ENCODE peak calls at places on chromosomes 4 and X, in eight cellular contexts. One of them, this sample, is unnamed. For H3K4me1 and H3K36me3, the result is how much of the 10 kb centered on the place peaks cover.

GRCh38 chr4:110970642-110971041 is 347.8 kb upstream of the PITX2 start:
- DNase-seq in esophagus muscularis mucosa: no peak
- DNase-seq in heart right ventricle: no peak
- DNase-seq in colonic mucosa: peak
- DNase-seq in cardiac muscle cell: peak
- DNase-seq in sigmoid colon: no peak
- DNase-seq in uterus: no peak
- DNase-seq in CD8-positive, alpha-beta T cell: no peak
- DNase-seq in this sample: no peak

GRCh38 chr4:7399433-7400234 is 35.1 kb downstream of the PSAPL1 start:
- DNase-seq in CD8-positive, alpha-beta T cell: peak
- DNase-seq in sigmoid colon: peak
- DNase-seq in uterus: no peak
- DNase-seq in cardiac muscle cell: no peak
- DNase-seq in heart right ventricle: no peak
- DNase-seq in colonic mucosa: no peak
- DNase-seq in esophagus muscularis mucosa: no peak
- DNase-seq in this sample: no peak

GRCh38 chrX:136608295-136608933 is 39.5 kb upstream of the CD40LG start:
- DNase-seq in CD8-positive, alpha-beta T cell: peak
- DNase-seq in colonic mucosa: peak
- DNase-seq in uterus: no peak
- DNase-seq in cardiac muscle cell: peak
- DNase-seq in sigmoid colon: peak
- DNase-seq in heart right ventricle: peak
- DNase-seq in esophagus muscularis mucosa: no peak
- DNase-seq in this sample: peak

GRCh38 chrX:78708171-78708570 is 39.3 kb upstream of the LPAR4 start:
- DNase-seq in uterus: no peak
- DNase-seq in sigmoid colon: no peak
- DNase-seq in esophagus muscularis mucosa: no peak
- DNase-seq in heart right ventricle: no peak
- DNase-seq in CD8-positive, alpha-beta T cell: no peak
- DNase-seq in cardiac muscle cell: peak
- DNase-seq in colonic mucosa: peak
- DNase-seq in this sample: no peak

GRCh38 chr4:112604590-112604989 is 32.1 kb downstream of the ZGRF1 start:
- DNase-seq in cardiac muscle cell: peak
- DNase-seq in colonic mucosa: peak
- DNase-seq in sigmoid colon: no peak
- DNase-seq in esophagus muscularis mucosa: no peak
- DNase-seq in heart right ventricle: peak
- DNase-seq in CD8-positive, alpha-beta T cell: peak
- DNase-seq in uterus: peak
- DNase-seq in this sample: no peak

GRCh38 chr4:19791422-19792113 is 460.1 kb upstream of the SLIT2 start:
- DNase-seq in heart right ventricle: no peak
- DNase-seq in sigmoid colon: no peak
- DNase-seq in colonic mucosa: no peak
- DNase-seq in esophagus muscularis mucosa: no peak
- DNase-seq in CD8-positive, alpha-beta T cell: no peak
- DNase-seq in uterus: no peak
- DNase-seq in cardiac muscle cell: peak
- DNase-seq in this sample: no peak

GRCh38 chr4:38050560-38051350 is 90.6 kb downstream of the PTTG2 start:
- DNase-seq in uterus: no peak
- DNase-seq in cardiac muscle cell: peak
- DNase-seq in CD8-positive, alpha-beta T cell: no peak
- DNase-seq in esophagus muscularis mucosa: no peak
- DNase-seq in heart right ventricle: no peak
- DNase-seq in sigmoid colon: no peak
- DNase-seq in colonic mucosa: no peak
- DNase-seq in this sample: no peak

GRCh38 chr4:182207806-182208483 is 35.3 kb upstream of the TENM3 start:
- DNase-seq in uterus: peak
- DNase-seq in sigmoid colon: no peak
- DNase-seq in cardiac muscle cell: peak
- DNase-seq in heart right ventricle: no peak
- DNase-seq in colonic mucosa: no peak
- DNase-seq in CD8-positive, alpha-beta T cell: no peak
- DNase-seq in esophagus muscularis mucosa: no peak
- DNase-seq in this sample: no peak

GRCh38 chr4:100302061-100303026 is 112.1 kb upstream of the DDIT4L start:
- DNase-seq in uterus: no peak
- DNase-seq in sigmoid colon: no peak
- DNase-seq in heart right ventricle: no peak
- DNase-seq in colonic mucosa: no peak
- DNase-seq in esophagus muscularis mucosa: no peak
- DNase-seq in CD8-positive, alpha-beta T cell: no peak
- DNase-seq in cardiac muscle cell: peak
- DNase-seq in this sample: no peak

GRCh38 chr4:168732714-168733113 is 235.9 kb downstream of the PALLD start:
- DNase-seq in cardiac muscle cell: no peak
- DNase-seq in sigmoid colon: no peak
- DNase-seq in esophagus muscularis mucosa: no peak
- DNase-seq in colonic mucosa: no peak
- DNase-seq in heart right ventricle: no peak
- DNase-seq in uterus: no peak
- DNase-seq in CD8-positive, alpha-beta T cell: no peak
- DNase-seq in this sample: no peak

GRCh38 chrX:15789979-15790765 is at the start of gene ZRSR2:
- DNase-seq in CD8-positive, alpha-beta T cell: peak
- DNase-seq in sigmoid colon: peak
- DNase-seq in esophagus muscularis mucosa: peak
- DNase-seq in colonic mucosa: peak
- DNase-seq in cardiac muscle cell: peak
- DNase-seq in heart right ventricle: peak
- DNase-seq in uterus: peak
- DNase-seq in this sample: peak

GRCh38 chrX:147468600-147468999 is 443.1 kb upstream of the FMR1 start:
- DNase-seq in colonic mucosa: no peak
- DNase-seq in uterus: no peak
- DNase-seq in esophagus muscularis mucosa: no peak
- DNase-seq in CD8-positive, alpha-beta T cell: no peak
- DNase-seq in heart right ventricle: no peak
- DNase-seq in cardiac muscle cell: no peak
- DNase-seq in sigmoid colon: no peak
- DNase-seq in this sample: no peak

GRCh38 chr4:105551968-105552746 is at the start of gene ARHGEF38:
- DNase-seq in colonic mucosa: peak
- DNase-seq in uterus: no peak
- DNase-seq in sigmoid colon: no peak
- DNase-seq in CD8-positive, alpha-beta T cell: no peak
- DNase-seq in cardiac muscle cell: peak
- DNase-seq in esophagus muscularis mucosa: no peak
- DNase-seq in heart right ventricle: no peak
- DNase-seq in this sample: peak

GRCh38 chr4:20356565-20356964 is 104.9 kb downstream of the SLIT2 start:
- DNase-seq in sigmoid colon: no peak
- DNase-seq in uterus: no peak
- DNase-seq in esophagus muscularis mucosa: no peak
- DNase-seq in heart right ventricle: no peak
- DNase-seq in CD8-positive, alpha-beta T cell: no peak
- DNase-seq in cardiac muscle cell: peak
- DNase-seq in colonic mucosa: no peak
- DNase-seq in this sample: no peak

GRCh38 chr4:59818656-59819055 is 1381.5 kb upstream of the ADGRL3 start:
- DNase-seq in cardiac muscle cell: no peak
- DNase-seq in colonic mucosa: no peak
- DNase-seq in CD8-positive, alpha-beta T cell: no peak
- DNase-seq in uterus: no peak
- DNase-seq in esophagus muscularis mucosa: no peak
- DNase-seq in sigmoid colon: no peak
- DNase-seq in heart right ventricle: no peak
- DNase-seq in this sample: no peak

GRCh38 chrX:115713465-115713864 is 152.5 kb downstream of the PLS3 start:
- DNase-seq in CD8-positive, alpha-beta T cell: no peak
- DNase-seq in heart right ventricle: no peak
- DNase-seq in colonic mucosa: no peak
- DNase-seq in uterus: no peak
- DNase-seq in cardiac muscle cell: no peak
- DNase-seq in esophagus muscularis mucosa: no peak
- DNase-seq in sigmoid colon: no peak
- DNase-seq in this sample: no peak

GRCh38 chr4:169293343-169294176 is 22.8 kb upstream of the SH3RF1 start:
- DNase-seq in heart right ventricle: no peak
- DNase-seq in CD8-positive, alpha-beta T cell: no peak
- DNase-seq in sigmoid colon: no peak
- DNase-seq in uterus: no peak
- DNase-seq in cardiac muscle cell: no peak
- DNase-seq in colonic mucosa: no peak
- DNase-seq in esophagus muscularis mucosa: no peak
- DNase-seq in this sample: no peak

GRCh38 chr4:49032440-49033161 is 46.5 kb downstream of the CWH43 start:
- DNase-seq in esophagus muscularis mucosa: no peak
- DNase-seq in CD8-positive, alpha-beta T cell: no peak
- DNase-seq in heart right ventricle: no peak
- DNase-seq in colonic mucosa: peak
- DNase-seq in sigmoid colon: no peak
- DNase-seq in cardiac muscle cell: peak
- DNase-seq in uterus: no peak
- DNase-seq in this sample: no peak

GRCh38 chrX:30027636-30028035 is 187.7 kb upstream of the MAGEB2 start:
- DNase-seq in colonic mucosa: no peak
- DNase-seq in CD8-positive, alpha-beta T cell: no peak
- DNase-seq in esophagus muscularis mucosa: no peak
- DNase-seq in heart right ventricle: no peak
- DNase-seq in sigmoid colon: no peak
- DNase-seq in uterus: no peak
- DNase-seq in cardiac muscle cell: no peak
- DNase-seq in this sample: no peak

DNA sequence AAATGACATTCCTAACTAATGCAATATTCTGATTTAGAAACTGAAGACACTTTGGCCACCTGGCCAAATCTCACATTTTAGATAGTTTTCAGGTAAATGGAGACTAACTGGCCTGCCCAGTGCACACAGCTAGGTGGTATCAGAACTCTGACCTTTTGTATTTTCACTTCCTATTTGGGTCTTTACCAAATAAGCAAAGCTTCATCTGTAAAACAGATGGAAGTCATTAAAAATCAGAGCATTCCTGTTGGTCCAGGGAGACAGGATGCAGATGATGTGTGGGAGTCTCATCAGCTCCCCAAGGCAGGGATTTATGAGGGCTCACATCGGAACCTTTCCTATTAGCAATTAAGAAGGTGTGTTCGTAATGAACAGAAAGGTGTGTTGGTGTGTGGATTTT is 57.7 kb downstream of the ARHGAP10 start:
- DNase-seq in colonic mucosa: no peak
- DNase-seq in cardiac muscle cell: no peak
- DNase-seq in CD8-positive, alpha-beta T cell: no peak
- DNase-seq in esophagus muscularis mucosa: no peak
- DNase-seq in heart right ventricle: no peak
- DNase-seq in uterus: no peak
- DNase-seq in sigmoid colon: no peak
- DNase-seq in this sample: no peak
- H3K4me1 ChIP-seq in colonic mucosa: under half
- H3K4me1 ChIP-seq in cardiac muscle cell: under half
- H3K4me1 ChIP-seq in CD8-positive, alpha-beta T cell: under half
- H3K4me1 ChIP-seq in esophagus muscularis mucosa: half or more
- H3K4me1 ChIP-seq in heart right ventricle: half or more
- H3K4me1 ChIP-seq in uterus: under half
- H3K4me1 ChIP-seq in sigmoid colon: under half
- H3K4me1 ChIP-seq in this sample: under half

GRCh38 chrX:47191331-47191730 is 2.3 kb upstream of the UBA1 start:
- DNase-seq in heart right ventricle: no peak
- DNase-seq in colonic mucosa: peak
- DNase-seq in cardiac muscle cell: no peak
- DNase-seq in sigmoid colon: no peak
- DNase-seq in uterus: no peak
- DNase-seq in esophagus muscularis mucosa: no peak
- DNase-seq in CD8-positive, alpha-beta T cell: peak
- DNase-seq in this sample: no peak
- H3K27ac ChIP-seq in heart right ventricle: no peak
- H3K27ac ChIP-seq in colonic mucosa: peak
- H3K27ac ChIP-seq in cardiac muscle cell: no peak
- H3K27ac ChIP-seq in sigmoid colon: no peak
- H3K27ac ChIP-seq in uterus: peak
- H3K27ac ChIP-seq in esophagus muscularis mucosa: peak
- H3K27ac ChIP-seq in CD8-positive, alpha-beta T cell: peak
- H3K27ac ChIP-seq in this sample: no peak

DNA sequence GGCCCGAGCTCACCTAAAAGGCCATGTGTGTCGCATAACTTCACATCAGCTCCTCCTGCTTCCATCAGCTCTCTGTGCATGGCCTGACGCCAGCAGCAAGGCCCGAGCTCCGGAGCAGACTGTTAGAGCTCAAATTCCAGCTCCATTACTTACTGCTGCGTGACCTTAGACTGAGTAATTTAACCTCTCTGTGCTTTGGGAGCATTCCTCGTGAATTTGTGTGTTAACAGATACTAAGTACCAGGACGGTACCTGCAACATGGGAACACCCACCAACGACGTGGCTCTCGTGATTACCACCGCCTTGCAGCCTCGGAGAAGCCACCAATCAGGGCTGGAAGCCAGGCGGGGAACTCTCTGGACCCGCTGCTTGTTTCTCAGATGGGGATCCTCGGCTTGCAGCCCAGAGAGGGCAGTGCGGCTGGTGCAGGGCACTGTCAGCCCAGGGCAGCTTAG is 12.9 kb downstream of the LETM1 start:
- DNase-seq in colonic mucosa: no peak
- DNase-seq in esophagus muscularis mucosa: no peak
- DNase-seq in cardiac muscle cell: peak
- DNase-seq in sigmoid colon: no peak
- DNase-seq in CD8-positive, alpha-beta T cell: no peak
- DNase-seq in heart right ventricle: no peak
- DNase-seq in uterus: no peak
- DNase-seq in this sample: no peak
- H3K36me3 ChIP-seq in colonic mucosa: under half
- H3K36me3 ChIP-seq in esophagus muscularis mucosa: half or more
- H3K36me3 ChIP-seq in cardiac muscle cell: under half
- H3K36me3 ChIP-seq in sigmoid colon: under half
- H3K36me3 ChIP-seq in CD8-positive, alpha-beta T cell: under half
- H3K36me3 ChIP-seq in heart right ventricle: under half
- H3K36me3 ChIP-seq in uterus: under half
- H3K36me3 ChIP-seq in this sample: half or more

GRCh38 chr4:128818442-128818841 is 8.9 kb downstream of the JADE1 start:
- DNase-seq in esophagus muscularis mucosa: no peak
- DNase-seq in uterus: no peak
- DNase-seq in heart right ventricle: no peak
- DNase-seq in CD8-positive, alpha-beta T cell: no peak
- DNase-seq in cardiac muscle cell: no peak
- DNase-seq in colonic mucosa: no peak
- DNase-seq in sigmoid colon: no peak
- DNase-seq in this sample: no peak

GRCh38 chr4:128821151-128821550 is 11.7 kb downstream of the JADE1 start:
- DNase-seq in cardiac muscle cell: no peak
- DNase-seq in esophagus muscularis mucosa: no peak
- DNase-seq in CD8-positive, alpha-beta T cell: no peak
- DNase-seq in heart right ventricle: no peak
- DNase-seq in sigmoid colon: no peak
- DNase-seq in uterus: no peak
- DNase-seq in colonic mucosa: no peak
- DNase-seq in this sample: no peak

GRCh38 chr4:128823025-128823661 is 13.6 kb downstream of the JADE1 start:
- DNase-seq in colonic mucosa: no peak
- DNase-seq in cardiac muscle cell: peak
- DNase-seq in esophagus muscularis mucosa: no peak
- DNase-seq in sigmoid colon: no peak
- DNase-seq in uterus: no peak
- DNase-seq in heart right ventricle: no peak
- DNase-seq in CD8-positive, alpha-beta T cell: no peak
- DNase-seq in this sample: no peak

GRCh38 chr4:128820631-128821119 is 11.2 kb downstream of the JADE1 start:
- DNase-seq in esophagus muscularis mucosa: no peak
- DNase-seq in cardiac muscle cell: no peak
- DNase-seq in colonic mucosa: no peak
- DNase-seq in heart right ventricle: no peak
- DNase-seq in CD8-positive, alpha-beta T cell: no peak
- DNase-seq in sigmoid colon: no peak
- DNase-seq in uterus: no peak
- DNase-seq in this sample: no peak

GRCh38 chr4:128819082-128819742 is 9.7 kb downstream of the JADE1 start:
- DNase-seq in uterus: no peak
- DNase-seq in CD8-positive, alpha-beta T cell: no peak
- DNase-seq in esophagus muscularis mucosa: no peak
- DNase-seq in sigmoid colon: no peak
- DNase-seq in cardiac muscle cell: no peak
- DNase-seq in heart right ventricle: no peak
- DNase-seq in colonic mucosa: no peak
- DNase-seq in this sample: no peak
- H3K4me1 ChIP-seq in uterus: under half
- H3K4me1 ChIP-seq in CD8-positive, alpha-beta T cell: under half
- H3K4me1 ChIP-seq in esophagus muscularis mucosa: half or more
- H3K4me1 ChIP-seq in sigmoid colon: under half
- H3K4me1 ChIP-seq in cardiac muscle cell: under half
- H3K4me1 ChIP-seq in heart right ventricle: under half
- H3K4me1 ChIP-seq in colonic mucosa: under half
- H3K4me1 ChIP-seq in this sample: under half

This sample was measured in upper lobe of right lung.